ENCODE peak calls at places on chromosomes 13 and 19, in eight cellular contexts. N is suprapubic skin, D is stomach, E is upper lobe of left lung, O is HCT116, K is SK-N-SH, X is K562, Z is esophagus muscularis mucosa. F is an unnamed sample. For H3K9me3, the result is how much of the 10 kb centered on the place peaks cover.

GRCh38 chr19:16899566-16900075 is 10.8 kb downstream of the F2RL3 start:
- DNase-seq in N (no peak), K (peak), E (peak), X (peak), D (peak), O (peak), Z (no peak), F (no peak)

GRCh38 chr13:33204130-33204927 is 81.2 kb downstream of the STARD13 start:
- DNase-seq in K (peak), O (no peak), N (peak), X (no peak), D (peak), E (no peak), Z (peak), F (no peak)

GRCh38 chr19:13795595-13796300 is 505 bp downstream of the ZSWIM4 start:
- DNase-seq in D (no peak), N (no peak), Z (no peak), E (no peak), X (peak), K (peak), O (no peak), F (no peak)

GRCh38 chr13:35219021-35219420 is 257.5 kb downstream of the MAB21L1 start:
- DNase-seq in Z (no peak), N (no peak), X (no peak), K (no peak), D (no peak), O (no peak), E (no peak), F (no peak)

GRCh38 chr19:12757544-12758274 is 6.1 kb downstream of the BEST2 start:
- DNase-seq in K (peak), O (peak), D (peak), E (peak), N (no peak), X (peak), Z (no peak), F (no peak)

GRCh38 chr13:99630269-99630898 is 129.1 kb downstream of the TM9SF2 start:
- DNase-seq in D (no peak), O (no peak), Z (no peak), N (no peak), X (no peak), E (no peak), K (no peak), F (no peak)

GRCh38 chr13:34065915-34066314 is 248.0 kb downstream of the RFC3 start:
- DNase-seq in Z (no peak), K (no peak), N (no peak), E (no peak), O (peak), D (no peak), X (no peak), F (no peak)

GRCh38 chr19:662207-662961 is 630 bp downstream of the RNF126 start:
- DNase-seq in O (no peak), K (peak), D (peak), N (no peak), X (peak), E (peak), Z (no peak), F (no peak)

GRCh38 chr13:75481176-75482069 is 546 bp downstream of the TBC1D4 start:
- DNase-seq in D (peak), O (no peak), K (peak), X (peak), N (no peak), E (peak), Z (no peak), F (no peak)

GRCh38 chr13:78102121-78102677 is 183.6 kb upstream of the EDNRB start:
- DNase-seq in O (no peak), D (no peak), K (no peak), E (no peak), X (no peak), Z (no peak), N (no peak), F (peak)

GRCh38 chr13:65660696-65661095 is 1569.4 kb downstream of the PCDH9 start:
- DNase-seq in X (no peak), O (no peak), N (no peak), D (no peak), E (no peak), Z (no peak), K (no peak), F (no peak)

GRCh38 chr19:996051-996838 is 4.0 kb upstream of the GRIN3B start:
- DNase-seq in D (peak), N (no peak), Z (no peak), X (peak), K (peak), E (peak), O (no peak), F (no peak)

GRCh38 chr19:8320564-8321066 is 560 bp downstream of the NDUFA7 start:
- DNase-seq in E (no peak), Z (no peak), O (no peak), N (no peak), X (peak), D (no peak), K (no peak), F (no peak)

GRCh38 chr19:55255618-55256423 is 3.0 kb downstream of the PPP6R1 start:
- DNase-seq in Z (no peak), E (no peak), K (no peak), X (peak), N (peak), D (peak), O (no peak), F (no peak)

GRCh38 chr13:40456397-40456958 is 210.0 kb downstream of the FOXO1 start:
- DNase-seq in K (no peak), E (no peak), N (no peak), Z (no peak), O (no peak), D (no peak), X (no peak), F (no peak)

GRCh38 chr13:44303681-44304432 is 69.8 kb upstream of the SERP2 start:
- DNase-seq in K (peak), D (peak), Z (no peak), O (no peak), E (no peak), X (no peak), N (no peak), F (peak)

GRCh38 chr13:39105110-39105509 is 66.9 kb downstream of the NHLRC3 start:
- DNase-seq in Z (no peak), K (peak), E (no peak), O (no peak), X (no peak), D (no peak), N (no peak), F (no peak)

GRCh38 chr13:99417151-99417820 is 84.0 kb upstream of the TM9SF2 start:
- DNase-seq in N (peak), O (no peak), X (no peak), Z (no peak), D (peak), K (no peak), E (no peak), F (no peak)

GRCh38 chr19:9485140-9485539 is 13.3 kb downstream of the ZNF560 start:
- DNase-seq in E (no peak), K (no peak), Z (no peak), D (no peak), O (no peak), N (no peak), X (no peak), F (no peak)
- H3K9me3 ChIP-seq in E (under half), K (under half), Z (under half), D (half or more), O (under half), N (under half), X (under half), F (under half)

DNA sequence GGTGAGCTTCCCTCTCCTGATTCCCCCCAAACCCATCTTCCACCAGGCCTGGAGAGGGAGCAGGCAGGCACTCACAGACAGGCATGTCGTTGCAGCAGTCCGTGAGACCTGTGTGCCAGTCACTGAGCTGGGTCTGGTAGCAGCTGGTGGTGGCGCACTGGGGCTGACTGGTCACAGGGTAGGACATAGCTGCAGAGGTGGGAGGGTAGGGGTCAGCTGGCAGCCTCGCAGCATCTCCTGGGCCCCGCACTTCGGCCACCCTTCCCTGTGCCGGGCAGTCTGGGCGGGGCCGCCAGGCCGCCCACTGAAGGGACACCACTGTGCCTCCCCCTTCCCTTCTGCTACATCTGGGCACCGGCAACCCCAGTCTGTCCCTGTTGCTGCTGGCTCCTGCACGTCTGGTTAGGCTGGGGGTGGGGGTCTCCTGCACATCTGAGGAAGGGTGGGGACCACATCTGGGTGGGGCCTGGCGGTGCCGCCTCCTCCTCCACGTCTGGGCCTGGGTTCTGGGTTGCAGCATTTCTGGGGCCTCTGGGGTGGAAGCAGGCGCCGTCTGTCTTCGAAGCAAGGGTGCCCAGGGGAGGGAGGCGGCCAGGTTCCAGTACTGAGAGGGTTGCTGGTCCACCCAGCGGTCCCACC is 1.1 kb downstream of the CNFN start:
- DNase-seq in K (no peak), O (no peak), D (no peak), E (no peak), Z (no peak), N (no peak), X (no peak), F (no peak)
- TF ChIP-seq CTCF in K (no peak), O (no peak), D (no peak), E (no peak), Z (no peak), N (no peak), X (no peak), F (no peak)

GRCh38 chr19:35248310-35249145 is at the start of gene LSR:
- DNase-seq in O (peak), Z (peak), D (peak), X (peak), K (no peak), N (peak), E (peak), F (no peak)
- TF ChIP-seq POLR2AphosphoS5 in O (peak), Z (no peak), D (peak), X (peak), K (no peak), N (no peak), E (peak), F (peak)

GRCh38 chr19:2850256-2850925 is 9.1 kb downstream of the ZNF555 start:
- DNase-seq in X (no peak), K (no peak), E (no peak), N (no peak), D (no peak), Z (no peak), O (no peak), F (no peak)

GRCh38 chr19:2854849-2855248 is 12.3 kb upstream of the ZNF556 start:
- DNase-seq in O (no peak), D (no peak), X (no peak), Z (no peak), N (no peak), E (no peak), K (no peak), F (no peak)

GRCh38 chr19:2852598-2852997 is 11.3 kb downstream of the ZNF555 start:
- DNase-seq in O (no peak), D (no peak), N (no peak), Z (no peak), K (no peak), E (no peak), X (no peak), F (no peak)

GRCh38 chr19:2856457-2857055 is 10.6 kb upstream of the ZNF556 start:
- DNase-seq in O (no peak), E (no peak), D (no peak), X (no peak), K (no peak), N (no peak), Z (no peak), F (no peak)

GRCh38 chr19:2853015-2853606 is 11.8 kb downstream of the ZNF555 start:
- DNase-seq in K (no peak), Z (no peak), X (no peak), E (no peak), D (no peak), N (no peak), O (no peak), F (no peak)
- H3K9me3 ChIP-seq in K (under half), Z (half or more), X (under half), E (half or more), D (half or more), N (under half), O (under half), F (half or more)

DNA sequence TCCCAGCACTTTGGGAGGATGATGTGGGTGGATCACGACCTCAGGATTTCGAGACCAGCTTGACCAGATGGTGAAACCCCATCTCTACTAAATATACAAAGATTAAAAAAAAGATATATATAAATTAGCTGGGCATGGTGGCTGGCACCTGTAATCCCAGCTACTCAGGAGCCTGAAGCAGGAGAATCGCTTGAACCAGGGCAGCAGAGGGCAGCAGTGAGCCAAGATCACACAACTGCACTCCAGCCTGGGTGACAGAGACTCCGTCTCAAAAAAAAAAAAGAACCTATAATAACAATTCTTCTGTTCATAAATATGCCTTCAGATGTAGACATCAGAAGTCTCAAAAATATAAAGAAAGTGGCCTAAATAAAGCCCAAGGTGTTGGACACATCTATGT is 7.6 kb downstream of the ZNF737 start:
- DNase-seq in X (no peak), O (no peak), Z (no peak), D (no peak), N (no peak), K (no peak), E (no peak), F (no peak)
- TF ChIP-seq CTCF in X (peak), O (no peak), Z (peak), D (no peak), N (no peak), K (no peak), E (no peak), F (no peak)

DNA sequence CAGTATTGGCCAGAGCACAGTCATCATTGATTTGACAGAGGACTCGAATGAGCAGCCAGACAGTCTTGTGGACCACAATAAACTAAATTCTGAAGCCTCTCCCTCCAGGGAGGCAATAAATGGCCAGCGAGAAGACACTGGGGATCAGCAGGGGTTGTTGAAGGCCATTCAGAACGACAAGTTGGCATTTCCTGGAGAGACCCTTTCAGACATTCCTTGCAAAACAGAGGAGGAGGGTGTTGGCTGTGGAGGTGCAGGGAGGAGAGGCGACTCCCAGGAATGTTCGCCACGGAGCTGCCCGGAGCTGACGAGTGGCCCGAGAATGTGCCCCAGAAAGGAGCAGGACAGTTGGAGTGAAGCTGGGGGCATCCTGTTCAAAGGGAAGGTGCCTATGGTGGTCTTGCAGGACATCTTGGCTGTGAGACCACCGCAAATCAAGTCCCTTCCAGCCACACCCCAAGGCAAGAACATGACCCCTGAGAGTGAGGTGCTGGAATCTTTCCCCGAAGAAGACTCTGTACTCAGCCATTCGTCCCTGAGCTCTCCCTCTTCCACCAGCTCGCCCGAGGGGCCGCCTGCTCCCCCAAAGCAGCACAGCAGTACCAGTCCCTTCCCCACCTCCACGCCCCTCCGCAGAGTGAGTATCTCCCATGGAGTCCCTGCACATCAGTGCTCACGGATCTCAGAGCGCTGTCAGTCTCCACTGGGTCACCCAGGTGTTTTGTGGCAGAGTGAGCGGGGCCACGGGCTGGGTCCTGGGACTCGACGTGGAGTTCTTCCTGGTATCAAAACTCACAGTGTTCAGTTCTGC is 6.9 kb downstream of the CHAF1A start:
- DNase-seq in E (no peak), N (no peak), X (no peak), K (no peak), D (no peak), Z (no peak), O (no peak), F (no peak)
- TF ChIP-seq POLR2AphosphoS5 in E (no peak), N (no peak), X (no peak), K (no peak), D (no peak), Z (no peak), O (no peak), F (no peak)